ENCODE peak calls at places on chromosomes 12 and 14, in eight cellular contexts. M, O, B, Q, H, W, C and Y are unnamed samples.
A peak's percentile ranks its signal among the peaks of the same experiment; 100 is the strongest.

GRCh38 chr14:34678306-34678705 is 36.1 kb downstream of the CFL2 start:
- DNase-seq in O (no peak), C (no peak), Q (no peak), B (no peak), M (no peak), W (no peak), H (no peak), Y (no peak)

GRCh38 chr14:104082807-104083206 is 2.7 kb upstream of the ASPG start:
- DNase-seq in H (no peak), B (peak; percentile 6), M (peak; percentile 58), O (no peak), W (no peak), C (no peak), Q (no peak), Y (no peak)

GRCh38 chr14:24780278-24780677 is 146.3 kb upstream of the GZMB start:
- DNase-seq in Q (no peak), H (no peak), B (no peak), W (no peak), C (no peak), O (no peak), M (no peak), Y (no peak)

GRCh38 chr12:5960783-5961182 is 15.7 kb upstream of the ANO2 start:
- DNase-seq in M (no peak), Q (no peak), C (no peak), B (no peak), W (no peak), H (no peak), O (peak; percentile 36), Y (no peak)

GRCh38 chr14:95290769-95291440 is 28.8 kb downstream of the CLMN start:
- DNase-seq in W (no peak), Q (no peak), H (no peak), M (no peak), O (no peak), C (no peak), B (no peak), Y (peak; percentile 75)

GRCh38 chr14:92515510-92516343 is 2.1 kb downstream of the RIN3 start:
- DNase-seq in C (no peak), Q (no peak), B (no peak), M (no peak), H (no peak), W (no peak), O (no peak), Y (no peak)

GRCh38 chr12:12885060-12885792 is 6.1 kb upstream of the GPRC5A start:
- DNase-seq in O (peak; percentile 18), M (no peak), H (no peak), C (no peak), B (no peak), Q (no peak), W (no peak), Y (peak; percentile 86)

GRCh38 chr12:119444462-119445044 is 110.0 kb downstream of the CCDC60 start:
- DNase-seq in M (peak; percentile 45), B (peak; percentile 31), O (peak; percentile 76), H (peak; percentile 9), W (no peak), Q (peak; percentile 57), C (no peak), Y (peak; percentile 71)

GRCh38 chr14:63287661-63288483 is 30.9 kb downstream of the GPHB5 start:
- DNase-seq in Q (no peak), B (no peak), W (no peak), O (no peak), C (peak; percentile 26), M (no peak), H (no peak), Y (no peak)

GRCh38 chr12:65836419-65837197 is 12.3 kb downstream of the HMGA2 start:
- DNase-seq in O (no peak), M (no peak), H (no peak), W (no peak), C (no peak), Q (no peak), B (no peak), Y (no peak)

GRCh38 chr14:77033622-77034521 is 5.4 kb upstream of the IRF2BPL start:
- DNase-seq in O (peak; percentile 91), M (peak; percentile 96), W (no peak), Q (peak; percentile 83), C (no peak), B (no peak), H (peak; percentile 79), Y (peak; percentile 95)

GRCh38 chr12:124883263-124883876 is 19.7 kb upstream of the SCARB1 start:
- DNase-seq in Q (no peak), B (no peak), M (no peak), O (no peak), W (no peak), H (no peak), C (no peak), Y (no peak)

GRCh38 chr14:56172571-56172971 is 54.4 kb downstream of the PELI2 start:
- DNase-seq in H (peak; percentile 55), W (no peak), C (peak; percentile 50), B (no peak), O (no peak), Q (no peak), M (no peak), Y (no peak)

GRCh38 chr12:34289431-34290190 is 267.3 kb downstream of the ALG10 start:
- DNase-seq in O (no peak), B (no peak), Q (no peak), C (no peak), H (no peak), W (no peak), M (no peak), Y (no peak)

GRCh38 chr12:6532051-6532926 is 2.0 kb upstream of the GAPDH start:
- DNase-seq in H (peak; percentile 94), C (peak; percentile 94), W (no peak), M (peak; percentile 84), B (peak; percentile 89), Q (peak; percentile 91), O (peak; percentile 82), Y (peak; percentile 87)

GRCh38 chr14:91750634-91751198 is 18.8 kb upstream of the CATSPERB start:
- DNase-seq in M (no peak), H (no peak), C (no peak), O (no peak), B (no peak), Q (no peak), W (no peak), Y (no peak)

GRCh38 chr12:100372846-100373245 is 16.0 kb downstream of the SLC17A8 start:
- DNase-seq in W (no peak), O (peak; percentile 75), Q (no peak), H (no peak), B (no peak), C (no peak), M (no peak), Y (no peak)

GRCh38 chr14:67738740-67739504 is 37.2 kb downstream of the RDH12 start:
- DNase-seq in W (no peak), M (peak; percentile 31), C (peak; percentile 86), Q (no peak), H (peak; percentile 84), B (peak; percentile 40), O (no peak), Y (peak; percentile 32)

GRCh38 chr12:51071663-51072062 is 11.7 kb downstream of the CSRNP2 start:
- DNase-seq in C (no peak), M (no peak), B (no peak), Q (no peak), W (no peak), H (no peak), O (no peak), Y (peak; percentile 61)

GRCh38 chr14:71319646-71320045 is 412.4 kb downstream of the PCNX1 start:
- DNase-seq in M (no peak), H (peak; percentile 42), B (no peak), W (no peak), C (no peak), O (peak; percentile 35), Q (no peak), Y (peak; percentile 59)

GRCh38 chr14:101449114-101449513 is 112.2 kb upstream of the DIO3 start:
- DNase-seq in H (no peak), B (no peak), M (no peak), O (no peak), Q (no peak), W (no peak), C (no peak), Y (peak; percentile 26)

GRCh38 chr14:92638266-92638665 is 110.2 kb downstream of the LGMN start:
- DNase-seq in Q (no peak), C (no peak), H (no peak), O (no peak), W (no peak), M (no peak), B (no peak), Y (no peak)

GRCh38 chr12:2999265-2999841 is 40.2 kb downstream of the TEAD4 start:
- DNase-seq in M (no peak), C (no peak), O (peak; percentile 66), W (no peak), B (no peak), Q (no peak), H (peak; percentile 2), Y (peak; percentile 73)

GRCh38 chr14:97137705-97138104 is 340.5 kb downstream of the VRK1 start:
- DNase-seq in B (no peak), W (no peak), Q (peak; percentile 19), O (no peak), C (no peak), H (no peak), M (no peak), Y (no peak)

GRCh38 chr12:70487440-70487839 is 121.3 kb downstream of the KCNMB4 start:
- DNase-seq in O (no peak), Q (no peak), H (no peak), C (no peak), M (no peak), W (no peak), B (no peak), Y (no peak)

GRCh38 chr14:33515899-33516298 is 435.0 kb downstream of the EGLN3 start:
- DNase-seq in B (no peak), H (no peak), W (no peak), M (no peak), Q (no peak), O (no peak), C (no peak), Y (no peak)

GRCh38 chr14:20662968-20663731 is 21.2 kb upstream of the RNASE4 start:
- DNase-seq in M (peak; percentile 82), C (peak; percentile 25), Q (peak; percentile 87), O (peak; percentile 82), W (peak; percentile 10), H (peak; percentile 83), B (no peak), Y (peak; percentile 65)

GRCh38 chr12:120230326-120230973 is 29.5 kb upstream of the RPLP0 start:
- DNase-seq in O (peak; percentile 94), M (peak; percentile 72), C (peak; percentile 77), H (peak; percentile 81), Q (no peak), W (no peak), B (peak; percentile 79), Y (peak; percentile 90)